ENCODE peak calls at places on chromosomes 1 and 21, in six cellular contexts. G is mesendoderm; X is uterus; U is suprapubic skin; V is tibial artery; I is CD8-positive, alpha-beta T cell. Q is an unnamed sample. For H3K4me1, the result is how much of the 10 kb centered on the place peaks cover.

GRCh38 chr1:17167041-17167782 is 37.7 kb upstream of the PADI1 start:
- DNase-seq in G (peak), X (no peak), U (no peak), V (no peak), I (no peak), Q (no peak)

GRCh38 chr1:183000161-183000560 is 23.1 kb upstream of the LAMC1 start:
- DNase-seq in G (no peak), X (no peak), U (no peak), V (no peak), I (no peak), Q (no peak)

GRCh38 chr1:246043556-246043955 is 463.5 kb downstream of the SMYD3 start:
- DNase-seq in G (no peak), X (no peak), U (no peak), V (no peak), I (no peak), Q (no peak)

GRCh38 chr21:33685613-33686197 is 43.4 kb downstream of the ITSN1 start:
- DNase-seq in G (peak), X (no peak), U (no peak), V (no peak), I (no peak), Q (no peak)

GRCh38 chr1:235511470-235512240 is 7.4 kb upstream of the B3GALNT2 start:
- DNase-seq in G (peak), X (no peak), U (no peak), V (no peak), I (no peak), Q (no peak)

GRCh38 chr1:27569506-27570382 is 34.2 kb downstream of the AHDC1 start:
- DNase-seq in G (peak), X (no peak), U (peak), V (no peak), I (no peak), Q (peak)

GRCh38 chr1:184143449-184143848 is 91.9 kb downstream of the TSEN15 start:
- DNase-seq in G (no peak), X (no peak), U (no peak), V (no peak), I (no peak), Q (no peak)

GRCh38 chr1:226074046-226074445 is 11.5 kb downstream of the H3-3A start:
- DNase-seq in G (no peak), X (no peak), U (no peak), V (no peak), I (no peak), Q (no peak)

GRCh38 chr21:46002841-46003574 is 21.4 kb downstream of the COL6A1 start:
- DNase-seq in G (no peak), X (peak), U (peak), V (no peak), I (no peak), Q (no peak)

GRCh38 chr1:108316545-108316944 is 72.7 kb upstream of the NBPF4 start:
- DNase-seq in G (peak), X (no peak), U (no peak), V (no peak), I (no peak), Q (no peak)

GRCh38 chr21:21612446-21612845 is 614.2 kb downstream of the NCAM2 start:
- DNase-seq in G (peak), X (no peak), U (no peak), V (no peak), I (no peak), Q (no peak)

GRCh38 chr1:153611356-153611755 is 1.6 kb downstream of the S100A16 start:
- DNase-seq in G (no peak), X (no peak), U (no peak), V (no peak), I (no peak), Q (no peak)

GRCh38 chr21:44919913-44920693 is 596 bp downstream of the ITGB2 start:
- DNase-seq in G (no peak), X (no peak), U (no peak), V (no peak), I (peak), Q (no peak)

GRCh38 chr1:203325418-203326091 is 20.2 kb downstream of the BTG2 start:
- DNase-seq in G (no peak), X (no peak), U (peak), V (peak), I (no peak), Q (peak)

GRCh38 chr1:8047686-8048522 is 21.8 kb upstream of the ERRFI1 start:
- DNase-seq in G (no peak), X (no peak), U (no peak), V (no peak), I (no peak), Q (no peak)

GRCh38 chr21:44939532-44940115 is at the start of gene SLX9:
- DNase-seq in G (peak), X (peak), U (peak), V (peak), I (peak), Q (peak)

GRCh38 chr1:154866995-154867795 is 2.9 kb downstream of the KCNN3 start:
- DNase-seq in G (peak), X (peak), U (no peak), V (no peak), I (no peak), Q (peak)

GRCh38 chr1:154870117-154870571 is at the start of gene KCNN3:
- DNase-seq in G (peak), X (peak), U (peak), V (peak), I (peak), Q (peak)

GRCh38 chr1:154869351-154870116 is 547 bp downstream of the KCNN3 start:
- DNase-seq in G (no peak), X (peak), U (no peak), V (no peak), I (no peak), Q (peak)

GRCh38 chr1:154866257-154866994 is 3.7 kb downstream of the KCNN3 start:
- DNase-seq in G (peak), X (no peak), U (no peak), V (no peak), I (no peak), Q (no peak)

DNA sequence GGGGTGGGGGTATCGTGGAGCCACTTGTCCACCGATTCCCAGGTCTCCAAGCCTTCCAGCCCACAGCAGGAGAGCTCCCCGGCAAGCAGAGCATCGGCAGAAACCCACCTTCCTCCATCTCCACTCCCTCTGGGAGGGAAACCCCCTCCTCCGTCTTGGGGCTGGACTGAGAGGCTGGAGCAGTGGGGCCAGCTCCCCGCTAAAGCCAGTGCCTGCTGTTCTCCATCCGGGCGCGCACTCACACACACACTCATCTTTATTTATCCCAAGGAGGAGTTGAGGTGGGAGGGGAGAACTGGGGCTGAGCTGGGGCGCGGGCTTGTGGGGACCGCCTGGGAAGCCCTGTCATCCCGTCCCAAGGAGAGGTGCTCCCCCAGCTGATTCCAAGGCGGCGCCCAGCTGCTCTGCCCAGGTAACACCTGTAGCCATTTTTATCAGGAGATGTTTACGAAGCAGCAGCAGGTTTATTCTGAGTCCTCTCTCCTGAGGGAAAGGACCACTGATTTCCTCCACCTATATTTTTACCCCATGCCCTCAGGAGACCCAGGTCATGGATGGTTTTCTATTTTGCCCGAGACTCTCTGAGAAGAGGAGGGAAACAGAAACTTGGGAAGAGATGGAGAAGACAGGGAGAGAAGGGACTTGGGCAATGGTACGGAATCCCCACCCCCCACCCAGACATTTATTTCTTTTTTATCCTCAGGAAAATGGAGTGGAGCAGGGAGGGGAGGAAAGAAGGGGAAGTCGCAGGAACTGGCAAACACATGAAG is 2.1 kb downstream of the KCNN3 start:
- DNase-seq in G (no peak), X (no peak), U (no peak), V (no peak), I (no peak), Q (no peak)
- H3K4me1 ChIP-seq in G (under half), X (under half), U (under half), V (under half), I (under half), Q (under half)

GRCh38 chr1:95370671-95370992 is 136.6 kb downstream of the RWDD3 start:
- DNase-seq in G (no peak), X (no peak), U (no peak), V (no peak), I (no peak), Q (no peak)
- H3K27ac ChIP-seq in G (no peak), X (no peak), U (no peak), V (no peak), I (no peak), Q (no peak)

GRCh38 chr1:94106716-94107115 is 14.2 kb downstream of the ABCA4 start:
- DNase-seq in G (no peak), X (no peak), U (no peak), V (no peak), I (no peak), Q (no peak)
- H3K4me1 ChIP-seq in G (under half), X (under half), U (under half), V (under half), I (under half), Q (under half)

GRCh38 chr21:15732996-15733329 is 3.2 kb downstream of the USP25 start:
- DNase-seq in G (no peak), X (no peak), U (no peak), V (no peak), I (no peak), Q (no peak)

GRCh38 chr21:15732290-15732995 is 2.7 kb downstream of the USP25 start:
- DNase-seq in G (no peak), X (no peak), U (no peak), V (no peak), I (peak), Q (no peak)

GRCh38 chr21:15729674-15730483 is at the start of gene USP25:
- DNase-seq in G (peak), X (peak), U (peak), V (peak), I (peak), Q (peak)

GRCh38 chr21:15730484-15731242 is 881 bp downstream of the USP25 start:
- DNase-seq in G (peak), X (no peak), U (peak), V (peak), I (peak), Q (peak)

DNA sequence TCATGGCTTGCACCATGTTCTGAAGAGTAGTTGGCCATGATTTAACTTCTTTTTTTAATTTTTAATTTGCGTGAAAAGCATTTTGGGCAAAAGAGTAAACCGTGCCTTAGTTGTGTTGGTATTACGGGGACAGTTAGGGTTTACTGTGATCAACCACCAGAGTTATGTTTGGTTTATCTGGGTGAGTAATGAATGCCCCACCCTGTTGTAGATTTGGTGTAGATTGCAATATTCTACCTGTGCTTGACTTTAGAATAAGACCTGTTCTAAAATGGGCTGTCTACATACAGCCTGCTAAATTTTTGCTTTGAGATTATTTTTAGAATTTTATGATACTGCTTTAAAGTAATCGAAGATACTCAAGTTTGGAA is 1.4 kb downstream of the USP25 start:
- DNase-seq in G (no peak), X (no peak), U (no peak), V (no peak), I (no peak), Q (no peak)
- H3K27ac ChIP-seq in G (no peak), X (peak), U (no peak), V (no peak), I (peak), Q (peak)

GRCh38 chr1:39212499-39212898 is 8.0 kb downstream of the MACF1 start:
- DNase-seq in G (no peak), X (no peak), U (no peak), V (no peak), I (no peak), Q (no peak)
- H3K4me1 ChIP-seq in G (under half), X (under half), U (under half), V (half or more), I (under half), Q (under half)

DNA sequence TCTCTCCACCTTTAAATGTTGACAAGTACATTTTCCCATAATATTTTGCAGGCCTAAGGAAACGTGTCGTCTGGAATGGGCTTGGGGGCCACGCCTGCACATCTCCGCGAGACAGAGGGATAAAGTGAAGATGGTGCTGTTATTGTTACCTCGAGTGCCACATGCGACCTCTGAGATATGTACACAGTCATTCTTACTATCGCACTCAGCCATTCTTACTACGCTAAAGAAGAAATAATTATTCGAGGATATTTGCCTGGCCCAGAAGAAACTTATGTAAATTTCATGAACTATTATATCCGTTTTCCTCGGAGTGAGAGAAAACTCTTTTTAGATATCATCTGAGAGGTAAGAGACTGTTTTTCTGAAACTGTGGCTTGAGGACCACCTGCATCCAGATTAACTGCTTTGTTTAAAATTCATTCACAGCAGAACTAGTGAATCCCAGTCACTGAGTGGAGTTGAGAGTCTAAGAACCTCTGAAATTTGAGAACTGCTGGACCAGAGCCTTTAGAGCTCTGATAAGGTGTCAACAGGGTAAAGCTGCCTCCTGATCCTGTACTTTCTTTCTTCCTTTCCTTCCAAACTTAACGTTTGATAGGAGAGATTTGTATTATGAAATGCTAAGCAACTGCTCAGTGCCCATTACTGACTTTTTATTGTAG is 808 bp downstream of the EXO1 start:
- DNase-seq in G (peak), X (no peak), U (no peak), V (no peak), I (no peak), Q (no peak)
- H3K27ac ChIP-seq in G (no peak), X (no peak), U (no peak), V (no peak), I (no peak), Q (no peak)

Q was measured in body of pancreas.